ENCODE peak calls at places on chromosomes 3 and 15, in eight cellular contexts. A is fibroblast of lung, Z is GM12878, L is AG04450, Q is Peyer's patch, W is psoas muscle, V is cardiac fibroblast, T is A673. O is an unnamed sample.

GRCh38 chr3:15438988-15439387 is 11.6 kb downstream of the EAF1 start:
- DNase-seq in Z (no peak), T (no peak), L (no peak), V (peak; percentile 72), Q (no peak), A (no peak), W (no peak), O (peak; percentile 90)

GRCh38 chr15:82803793-82804574 is 1.9 kb downstream of the FSD2 start:
- DNase-seq in Q (no peak), W (no peak), Z (no peak), A (peak; percentile 9), V (peak; percentile 18), T (no peak), L (no peak), O (peak; percentile 56)

GRCh38 chr15:98658831-98659699 is 10.7 kb downstream of the IGF1R start:
- DNase-seq in W (no peak), Z (peak; percentile 11), L (no peak), T (peak; percentile 67), A (no peak), Q (no peak), V (peak; percentile 76), O (peak; percentile 59)

GRCh38 chr3:179760944-179761343 is 108.1 kb downstream of the USP13 start:
- DNase-seq in W (peak; percentile 58), T (peak; percentile 74), Z (no peak), V (peak; percentile 67), A (peak; percentile 67), L (peak; percentile 18), Q (no peak), O (peak; percentile 86)

GRCh38 chr3:186427627-186428026 is 65.6 kb upstream of the DGKG start:
- DNase-seq in Q (no peak), L (no peak), T (no peak), A (peak; percentile 69), W (no peak), Z (no peak), V (peak; percentile 55), O (no peak)

GRCh38 chr3:177465243-177465642 is 268.0 kb upstream of the TBL1XR1 start:
- DNase-seq in V (no peak), L (no peak), Z (no peak), Q (no peak), T (no peak), A (no peak), W (peak; percentile 80), O (no peak)

GRCh38 chr3:178022599-178022998 is 513.6 kb upstream of the KCNMB2 start:
- DNase-seq in W (no peak), A (peak; percentile 38), V (peak; percentile 30), T (no peak), Z (no peak), Q (no peak), L (no peak), O (peak; percentile 55)

GRCh38 chr3:105584351-105584790 is 217.7 kb downstream of the ALCAM start:
- DNase-seq in L (no peak), T (no peak), Z (no peak), A (peak; percentile 66), V (no peak), Q (no peak), W (no peak), O (no peak)

GRCh38 chr3:47011371-47011770 is 31.9 kb downstream of the NBEAL2 start:
- DNase-seq in L (no peak), Z (no peak), V (no peak), A (no peak), T (no peak), W (no peak), Q (peak; percentile 37), O (no peak)

GRCh38 chr3:152385761-152386160 is 117.0 kb downstream of the MBNL1 start:
- DNase-seq in L (peak; percentile 39), Z (no peak), W (no peak), T (no peak), Q (no peak), V (peak; percentile 31), A (peak; percentile 91), O (peak; percentile 85)

GRCh38 chr3:53161820-53162671 is 1.0 kb downstream of the PRKCD start:
- DNase-seq in Z (no peak), L (no peak), T (peak; percentile 7), Q (peak; percentile 64), V (peak; percentile 13), W (no peak), A (peak; percentile 36), O (peak; percentile 21)

GRCh38 chr15:70486451-70487379 is 276.6 kb downstream of the UACA start:
- DNase-seq in T (no peak), A (peak; percentile 97), L (peak; percentile 49), Q (no peak), V (peak; percentile 88), Z (peak; percentile 91), W (peak; percentile 70), O (peak; percentile 99)

GRCh38 chr3:56987238-56987932 is 73.1 kb upstream of the SPATA12 start:
- DNase-seq in Q (no peak), L (no peak), A (no peak), W (no peak), V (peak; percentile 42), Z (no peak), T (no peak), O (peak; percentile 10)

GRCh38 chr3:101182734-101183133 is 137.6 kb downstream of the IMPG2 start:
- DNase-seq in Z (no peak), Q (no peak), V (peak; percentile 71), A (peak; percentile 39), L (no peak), T (no peak), W (no peak), O (peak; percentile 61)

GRCh38 chr15:69607101-69607500 is 154.5 kb downstream of the RPLP1 start:
- DNase-seq in W (no peak), A (peak; percentile 72), Q (no peak), Z (no peak), L (no peak), V (peak; percentile 32), T (no peak), O (no peak)

GRCh38 chr3:190968616-190969015 is 106.1 kb upstream of the GMNC start:
- DNase-seq in L (no peak), V (no peak), T (peak; percentile 4), Q (no peak), A (no peak), Z (no peak), W (no peak), O (no peak)

GRCh38 chr15:78604420-78604819 is 16.4 kb downstream of the CHRNA3 start:
- DNase-seq in L (no peak), W (no peak), A (no peak), T (no peak), Q (no peak), V (no peak), Z (no peak), O (no peak)

GRCh38 chr3:115885621-115886020 is 262.3 kb downstream of the GAP43 start:
- DNase-seq in Z (no peak), A (peak; percentile 12), W (no peak), V (peak; percentile 4), L (no peak), T (peak; percentile 51), Q (no peak), O (peak; percentile 24)

DNA sequence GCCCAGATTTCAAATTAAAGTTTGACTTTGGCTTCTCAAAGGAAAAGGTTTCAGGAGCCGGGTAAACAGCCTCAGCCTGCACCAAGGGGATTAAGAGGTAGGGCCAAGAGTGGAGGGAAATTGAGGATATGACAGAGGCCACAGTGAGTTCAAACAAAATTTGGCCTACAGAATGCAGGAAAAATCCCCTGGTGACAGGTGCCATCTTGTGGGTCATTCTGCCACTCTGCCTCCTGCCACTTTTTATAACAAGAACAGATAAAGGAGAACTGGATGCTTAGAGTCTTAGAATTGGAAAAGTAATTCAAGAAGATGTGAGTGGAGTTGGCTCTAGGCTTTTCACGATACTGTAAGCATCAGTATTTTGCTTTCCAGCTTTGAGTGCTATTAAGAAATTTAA is 253.2 kb downstream of the NR2F2 start:
- DNase-seq in V (no peak), W (no peak), Q (no peak), Z (no peak), A (no peak), T (peak; percentile 31), L (no peak), O (no peak)
- TF ChIP-seq CTCF in V (no peak), W (no peak), Q (no peak), Z (no peak), A (no peak), T (peak; percentile 30), L (no peak), O (no peak)

DNA sequence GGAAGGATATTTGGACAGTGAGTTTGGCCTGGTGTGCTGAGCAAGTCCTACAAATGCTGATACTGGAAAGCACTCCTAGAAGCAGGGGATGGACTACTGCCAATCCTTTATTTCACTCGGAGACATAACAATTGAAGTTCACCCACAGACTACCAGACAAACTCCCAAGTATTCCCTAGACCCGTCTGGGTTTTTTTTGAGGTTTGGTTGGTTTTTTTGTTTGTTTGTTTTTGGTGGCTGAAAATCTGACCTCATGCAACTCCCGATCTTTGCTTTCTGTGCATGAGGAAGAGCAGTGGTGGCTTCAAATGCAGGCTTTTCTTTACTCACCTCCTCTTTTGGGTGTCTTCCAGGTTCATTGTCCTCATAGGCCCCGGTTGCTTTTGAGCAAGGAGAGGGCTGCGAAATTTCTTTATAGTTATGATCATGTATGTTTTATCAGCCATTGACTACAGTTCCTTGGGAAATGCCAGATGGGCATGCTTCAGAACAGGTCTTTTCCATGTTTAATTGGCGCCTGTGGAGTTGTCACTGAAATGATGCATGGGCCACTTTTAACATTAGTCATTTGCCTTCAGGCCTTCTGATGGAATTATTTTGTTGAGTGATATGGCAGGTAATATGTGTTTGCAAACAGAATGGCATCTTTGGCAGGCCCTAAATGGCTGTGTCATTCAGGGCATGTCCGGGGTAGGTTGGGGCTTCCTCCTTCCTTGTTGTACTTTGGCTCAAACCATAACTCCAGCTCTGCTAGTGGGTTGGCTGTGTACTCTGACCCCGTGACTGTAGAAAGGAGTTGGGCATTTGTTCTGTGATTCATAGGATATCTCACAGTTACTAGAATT is 81.3 kb upstream of the ZBED2 start:
- DNase-seq in T (no peak), L (no peak), A (peak; percentile 82), Z (no peak), W (no peak), V (peak; percentile 29), Q (peak; percentile 68), O (peak; percentile 12)
- H3K4me3 ChIP-seq in T (no peak overlapping the region), L (no peak overlapping the region), A (no peak overlapping the region), Z (peak overlapping the region; percentile 67), W (no peak overlapping the region), V (no peak overlapping the region), Q (no peak overlapping the region), O (no peak overlapping the region)

DNA sequence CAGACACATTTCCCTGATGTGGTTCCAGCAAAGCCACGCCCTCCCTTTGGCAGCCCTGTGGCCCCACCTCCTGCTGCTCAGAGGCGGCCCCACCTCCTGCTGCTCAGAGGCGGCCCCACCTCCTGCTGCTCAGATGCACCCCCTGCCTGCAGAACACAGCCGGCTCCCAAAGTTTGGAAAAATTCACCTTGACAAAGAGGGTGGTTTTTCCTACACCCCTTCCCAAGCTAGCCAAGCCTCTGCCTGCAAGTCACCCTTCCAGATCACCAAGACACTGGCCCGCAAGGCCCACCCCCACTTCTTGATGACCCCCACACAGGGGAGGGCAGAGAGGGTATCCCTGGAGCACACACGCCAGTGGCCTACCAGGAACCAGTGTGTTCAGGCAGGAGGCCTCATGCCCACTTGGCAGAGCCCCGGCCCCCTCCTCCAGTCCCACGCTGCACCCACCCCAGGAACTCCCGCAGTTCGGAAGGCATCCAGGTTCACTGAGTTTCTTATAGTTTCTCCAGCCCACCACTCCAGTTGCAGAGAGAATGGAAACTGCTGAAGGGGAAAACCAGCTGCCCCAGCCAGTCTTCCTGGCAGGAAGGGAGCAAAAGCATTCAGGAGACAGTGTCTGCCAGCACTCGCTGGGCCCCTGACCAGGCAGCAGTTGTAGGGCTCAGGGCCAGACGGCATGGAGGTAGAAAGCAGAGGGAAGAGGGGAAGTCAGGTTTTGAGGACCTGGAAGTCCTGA is 2.3 kb upstream of the HAPLN3 start:
- DNase-seq in V (peak; percentile 89), L (no peak), W (peak; percentile 96), T (peak; percentile 73), Q (peak; percentile 63), Z (no peak), A (peak; percentile 86), O (peak; percentile 74)
- TF ChIP-seq CTCF in V (peak; percentile 73), L (peak; percentile 76), W (peak; percentile 53), T (peak; percentile 55), Q (peak; percentile 27), Z (peak; percentile 25), A (peak; percentile 69), O (peak; percentile 70)

GRCh38 chr15:25859838-25860645 is 3.1 kb downstream of the ATP10A start:
- DNase-seq in Z (no peak), T (no peak), Q (no peak), W (no peak), A (no peak), V (no peak), L (no peak), O (no peak)
- H3K4me3 ChIP-seq in Z (no peak overlapping the region), T (no peak overlapping the region), Q (no peak overlapping the region), W (peak overlapping the region; percentile 67), A (peak overlapping the region; percentile 80), V (no peak overlapping the region), L (no peak overlapping the region), O (no peak overlapping the region)